ENCODE peak calls at places on chromosomes 11 and 22, in eight cellular contexts. O, B, T, G, H, K, Y and E are unnamed samples.

GRCh38 chr11:134252539-134253188 is 488 bp downstream of the THYN1 start:
- DNase-seq in O (no peak), K (peak; percentile 42), B (peak; percentile 46), H (peak; percentile 82), Y (peak; percentile 60), G (peak; percentile 57), T (no peak), E (peak; percentile 32)

GRCh38 chr11:875769-876301 is 33.2 kb downstream of the TSPAN4 start:
- DNase-seq in O (no peak), G (no peak), Y (no peak), B (no peak), T (no peak), K (no peak), H (no peak), E (no peak)

GRCh38 chr11:2383823-2384722 is 7.0 kb downstream of the CD81 start:
- DNase-seq in G (no peak), Y (no peak), T (no peak), H (peak; percentile 89), K (peak; percentile 63), B (peak; percentile 56), O (peak; percentile 48), E (no peak)

GRCh38 chr11:68037481-68038225 is 1.2 kb upstream of the TCIRG1 start:
- DNase-seq in K (no peak), O (peak; percentile 83), T (no peak), Y (no peak), B (no peak), H (peak; percentile 80), G (no peak), E (no peak)

GRCh38 chr11:64260147-64260708 is 8.9 kb downstream of the PLCB3 start:
- DNase-seq in Y (no peak), B (no peak), K (no peak), O (peak; percentile 12), H (no peak), T (no peak), G (no peak), E (no peak)

GRCh38 chr11:129013737-129014475 is 71.2 kb upstream of the TP53AIP1 start:
- DNase-seq in B (no peak), O (no peak), Y (no peak), H (no peak), T (no peak), G (no peak), K (peak; percentile 63), E (peak; percentile 38)

GRCh38 chr22:44024288-44024908 is at the start of gene PARVB:
- DNase-seq in O (peak; percentile 29), Y (peak; percentile 84), T (no peak), H (peak; percentile 87), B (peak; percentile 55), G (no peak), K (no peak), E (no peak)

GRCh38 chr11:11722246-11722645 is 100.4 kb upstream of the GALNT18 start:
- DNase-seq in G (no peak), O (no peak), K (no peak), B (no peak), H (no peak), T (no peak), Y (no peak), E (no peak)

GRCh38 chr11:128747728-128748148 is 53.9 kb downstream of the FLI1 start:
- DNase-seq in B (no peak), G (no peak), K (no peak), H (no peak), Y (no peak), T (no peak), O (no peak), E (no peak)

GRCh38 chr11:73944085-73944484 is 6.7 kb upstream of the DNAJB13 start:
- DNase-seq in Y (no peak), K (no peak), G (no peak), B (no peak), O (no peak), T (no peak), H (no peak), E (no peak)

GRCh38 chr11:125938418-125938817 is 7.4 kb upstream of the VSIG10L2 start:
- DNase-seq in T (no peak), B (no peak), K (no peak), O (no peak), Y (no peak), H (peak; percentile 36), G (no peak), E (no peak)

GRCh38 chr11:1300569-1301187 is 8.8 kb downstream of the TOLLIP start:
- DNase-seq in B (peak; percentile 13), H (peak; percentile 44), T (no peak), G (no peak), Y (no peak), O (peak; percentile 88), K (peak; percentile 14), E (no peak)

GRCh38 chr11:95739526-95739925 is 50.1 kb downstream of the FAM76B start:
- DNase-seq in G (no peak), Y (no peak), K (no peak), T (no peak), O (no peak), B (no peak), H (no peak), E (no peak)

GRCh38 chr11:86798988-86799387 is 1.4 kb upstream of the PRSS23 start:
- DNase-seq in H (no peak), B (no peak), G (peak; percentile 92), Y (no peak), K (no peak), T (peak; percentile 81), O (no peak), E (peak; percentile 50)

DNA sequence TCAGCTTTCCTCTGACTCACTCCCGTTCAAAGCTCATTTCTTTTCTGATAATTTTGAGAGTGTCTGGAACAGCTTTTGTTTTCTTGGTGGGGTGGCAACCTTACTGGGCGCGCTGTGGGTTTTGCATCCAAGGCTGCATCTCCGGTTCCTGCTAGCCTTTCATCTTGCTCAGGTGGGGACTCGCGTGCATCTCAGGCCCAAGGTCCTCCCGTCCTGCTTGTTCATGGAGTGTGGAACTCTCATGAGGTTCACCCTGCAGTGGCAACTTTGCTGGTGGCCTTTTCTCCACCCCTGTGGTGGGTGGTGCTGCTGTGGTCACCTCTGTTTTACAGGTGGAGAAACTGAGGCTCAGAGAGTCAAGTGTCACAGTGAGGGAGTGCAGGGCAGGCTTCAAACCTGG is 25.6 kb downstream of the MCM5 start:
- DNase-seq in T (no peak), Y (no peak), B (no peak), G (no peak), K (no peak), O (no peak), H (no peak), E (no peak)
- H3K27ac ChIP-seq in T (no peak overlapping the region), Y (no peak overlapping the region), B (no peak overlapping the region), G (no peak overlapping the region), K (no peak overlapping the region), O (no peak overlapping the region), H (no peak overlapping the region), E (no peak overlapping the region)

GRCh38 chr11:115220423-115220822 is 283.8 kb downstream of the CADM1 start:
- DNase-seq in H (no peak), K (no peak), B (no peak), T (no peak), O (no peak), Y (no peak), G (no peak), E (no peak)
- H3K4me1 ChIP-seq in H (peaks cover 3% of the 10 kb centered on the region), K (no peaks in the 10 kb centered on the region), B (no peaks in the 10 kb centered on the region), T (peaks cover 16% of the 10 kb centered on the region), O (no peaks in the 10 kb centered on the region), Y (peaks cover 14% of the 10 kb centered on the region), G (peaks cover 2% of the 10 kb centered on the region), E (peaks cover 12% of the 10 kb centered on the region)

GRCh38 chr11:6734616-6735015 is 37.2 kb downstream of the OR2AG2 start:
- DNase-seq in Y (no peak), K (no peak), O (no peak), B (no peak), T (no peak), H (no peak), G (no peak), E (no peak)

GRCh38 chr11:6736495-6737121 is 35.2 kb downstream of the OR2AG2 start:
- DNase-seq in G (no peak), K (no peak), O (no peak), B (no peak), Y (no peak), H (no peak), T (peak; percentile 13), E (no peak)

GRCh38 chr11:6735306-6735705 is 36.5 kb downstream of the OR2AG2 start:
- DNase-seq in O (no peak), B (no peak), K (no peak), T (peak; percentile 5), G (no peak), H (no peak), Y (no peak), E (no peak)

GRCh38 chr11:6738590-6738989 is 33.2 kb downstream of the OR2AG2 start:
- DNase-seq in K (no peak), O (no peak), Y (no peak), B (no peak), G (no peak), T (no peak), H (no peak), E (no peak)

DNA sequence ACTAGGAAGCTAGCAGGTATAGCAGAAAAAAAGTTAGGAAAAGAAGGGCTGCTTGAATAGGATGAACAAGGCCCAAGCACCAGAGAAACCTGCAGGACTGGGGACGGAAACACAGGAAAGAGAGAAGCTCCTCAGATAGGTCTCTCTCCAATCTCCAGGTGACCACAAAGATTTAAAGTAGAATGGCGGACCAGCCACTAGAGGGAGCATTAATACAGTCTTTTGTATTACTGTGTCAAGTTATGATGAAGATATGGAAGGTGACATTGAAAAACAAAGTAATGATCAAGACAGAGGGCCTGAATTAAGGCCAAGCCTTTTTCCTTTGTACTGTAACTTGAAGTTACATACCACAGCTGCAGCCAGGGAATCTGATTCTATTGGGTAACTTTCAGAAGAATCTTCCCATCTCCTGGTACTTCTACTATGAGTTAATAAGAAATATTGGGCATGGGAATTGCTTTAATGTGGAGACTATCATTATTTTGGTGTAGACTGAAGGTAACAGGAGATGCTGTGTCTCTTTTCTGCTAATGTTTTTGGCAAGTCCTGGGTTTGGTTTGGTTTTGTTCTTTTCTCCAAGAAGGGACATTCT is 33.8 kb downstream of the OR2AG2 start:
- DNase-seq in K (peak; percentile 64), T (peak; percentile 6), G (peak; percentile 34), B (peak; percentile 51), Y (peak; percentile 11), O (no peak), H (no peak), E (peak; percentile 19)
- TF ChIP-seq CTCF in K (no peak), T (peak; percentile 74), G (peak; percentile 58), B (peak; percentile 22), Y (peak; percentile 71), O (peak; percentile 39), H (peak; percentile 73), E (peak; percentile 71)

GRCh38 chr11:61969838-61970452 is 2.5 kb upstream of the FTH1 start:
- DNase-seq in Y (no peak), T (peak; percentile 79), B (no peak), G (peak; percentile 87), O (no peak), H (no peak), K (no peak), E (peak; percentile 86)

GRCh38 chr11:61967177-61967923 is at the start of gene FTH1:
- DNase-seq in O (peak; percentile 95), H (peak; percentile 97), K (peak; percentile 95), B (peak; percentile 95), G (peak; percentile 88), Y (peak; percentile 99), T (peak; percentile 66), E (no peak)

GRCh38 chr11:61967924-61968757 is 707 bp upstream of the FTH1 start:
- DNase-seq in G (no peak), K (peak; percentile 66), B (no peak), Y (peak; percentile 61), T (no peak), O (peak; percentile 62), H (peak; percentile 91), E (no peak)

GRCh38 chr11:61968758-61969390 is 1.4 kb upstream of the FTH1 start:
- DNase-seq in T (no peak), B (no peak), H (peak; percentile 72), Y (no peak), G (no peak), K (no peak), O (no peak), E (no peak)

GRCh38 chr11:61969391-61969758 is 1.9 kb upstream of the FTH1 start:
- DNase-seq in K (no peak), G (no peak), O (no peak), T (no peak), B (no peak), H (no peak), Y (no peak), E (peak; percentile 45)
- H3K27ac ChIP-seq in K (peak overlapping the region; percentile 98), G (peak overlapping the region; percentile 96), O (peak overlapping the region; percentile 99), T (peak overlapping the region; percentile 95), B (peak overlapping the region; percentile 100), H (no peak overlapping the region), Y (peak overlapping the region; percentile 97), E (peak overlapping the region; percentile 97)